ENCODE peak calls at places on chromosomes 13 and 19, in six cellular contexts. M is BE2C; G is uterus; W is CD8-positive, alpha-beta T cell; E is adrenal gland; B is neuronal stem cell. F is an unnamed sample. For H3K36me3, the result is how much of the 10 kb centered on the place peaks cover.

GRCh38 chr13:108895220-108895704 is 265.9 kb downstream of the MYO16 start:
- DNase-seq in M (no peak), G (no peak), W (no peak), E (no peak), B (peak), F (no peak)

GRCh38 chr19:35000338-35000646 is 169 bp downstream of the GRAMD1A start:
- DNase-seq in M (no peak), G (no peak), W (no peak), E (no peak), B (no peak), F (no peak)

GRCh38 chr13:95509521-95510315 is 42.8 kb upstream of the CLDN10 start:
- DNase-seq in M (no peak), G (no peak), W (no peak), E (no peak), B (no peak), F (no peak)

GRCh38 chr13:41231786-41232185 is 31.6 kb downstream of the MTRF1 start:
- DNase-seq in M (peak), G (no peak), W (no peak), E (no peak), B (no peak), F (peak)

GRCh38 chr13:41005709-41006108 is 13.4 kb downstream of the ELF1 start:
- DNase-seq in M (no peak), G (no peak), W (no peak), E (no peak), B (no peak), F (no peak)

GRCh38 chr13:110209950-110210603 is 96.9 kb downstream of the COL4A1 start:
- DNase-seq in M (no peak), G (no peak), W (no peak), E (no peak), B (no peak), F (no peak)

GRCh38 chr19:3328743-3329142 is 37.6 kb upstream of the NFIC start:
- DNase-seq in M (no peak), G (no peak), W (no peak), E (no peak), B (no peak), F (no peak)

GRCh38 chr19:17938092-17938845 is 5.5 kb downstream of the CCDC124 start:
- DNase-seq in M (peak), G (peak), W (peak), E (peak), B (no peak), F (peak)

GRCh38 chr19:6587093-6587820 is 3.7 kb downstream of the CD70 start:
- DNase-seq in M (no peak), G (no peak), W (no peak), E (no peak), B (no peak), F (no peak)

GRCh38 chr13:33164331-33164730 is 121.2 kb downstream of the STARD13 start:
- DNase-seq in M (no peak), G (no peak), W (no peak), E (no peak), B (no peak), F (no peak)

GRCh38 chr13:71320452-71320851 is 546.6 kb downstream of the DACH1 start:
- DNase-seq in M (peak), G (no peak), W (no peak), E (no peak), B (no peak), F (no peak)

GRCh38 chr13:103188688-103189326 is 122.6 kb upstream of the SLC10A2 start:
- DNase-seq in M (no peak), G (no peak), W (no peak), E (no peak), B (no peak), F (no peak)

GRCh38 chr13:32594339-32594738 is 8.1 kb downstream of the PDS5B start:
- DNase-seq in M (no peak), G (no peak), W (no peak), E (no peak), B (no peak), F (no peak)

DNA sequence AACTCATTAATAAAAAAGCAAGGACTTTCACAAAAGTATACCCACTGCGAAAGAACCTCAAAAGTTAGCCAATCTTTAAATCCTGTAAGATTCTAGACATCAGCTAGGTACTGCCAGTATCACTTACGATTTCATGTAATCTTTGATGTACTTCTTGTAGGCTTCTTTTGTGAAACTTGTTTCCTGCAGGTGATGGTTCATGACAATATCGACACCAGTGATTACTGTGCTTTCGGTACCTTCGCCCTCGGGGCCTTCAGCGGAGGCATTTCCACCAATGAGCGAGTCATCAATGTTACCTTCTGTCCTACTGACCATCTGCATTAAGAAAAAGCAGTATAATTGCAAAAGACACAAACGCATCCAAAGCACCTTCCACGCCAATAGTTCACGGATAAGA is 1.1 kb downstream of the TPT1 start:
- DNase-seq in M (no peak), G (no peak), W (no peak), E (no peak), B (no peak), F (no peak)
- H3K36me3 ChIP-seq in M (half or more), G (under half), W (under half), E (half or more), B (under half), F (under half)

GRCh38 chr13:30388401-30389283 is 33.7 kb upstream of the UBE2L5 start:
- DNase-seq in M (no peak), G (peak), W (no peak), E (no peak), B (no peak), F (no peak)
- H3K36me3 ChIP-seq in M (under half), G (under half), W (under half), E (under half), B (under half), F (under half)

GRCh38 chr19:38665219-38665931 is 17.9 kb downstream of the ACTN4 start:
- DNase-seq in M (no peak), G (no peak), W (no peak), E (no peak), B (no peak), F (no peak)

GRCh38 chr19:38665950-38666661 is 18.7 kb downstream of the ACTN4 start:
- DNase-seq in M (no peak), G (peak), W (no peak), E (peak), B (peak), F (no peak)

GRCh38 chr19:38664503-38665211 is 17.2 kb downstream of the ACTN4 start:
- DNase-seq in M (no peak), G (no peak), W (no peak), E (no peak), B (no peak), F (no peak)

GRCh38 chr19:38667552-38668205 is 20.2 kb downstream of the ACTN4 start:
- DNase-seq in M (no peak), G (no peak), W (no peak), E (no peak), B (no peak), F (peak)

GRCh38 chr19:38666662-38667448 is 19.4 kb downstream of the ACTN4 start:
- DNase-seq in M (no peak), G (no peak), W (no peak), E (peak), B (peak), F (peak)
- H3K36me3 ChIP-seq in M (under half), G (under half), W (under half), E (under half), B (under half), F (under half)

GRCh38 chr19:11171144-11171543 is 15.6 kb upstream of the SPC24 start:
- DNase-seq in M (no peak), G (no peak), W (no peak), E (peak), B (no peak), F (no peak)

GRCh38 chr19:11175920-11176319 is 20.3 kb upstream of the SPC24 start:
- DNase-seq in M (no peak), G (no peak), W (no peak), E (no peak), B (no peak), F (no peak)

GRCh38 chr19:11172576-11172975 is 17.0 kb upstream of the SPC24 start:
- DNase-seq in M (no peak), G (no peak), W (no peak), E (no peak), B (no peak), F (no peak)

GRCh38 chr19:11174336-11174735 is 18.8 kb upstream of the SPC24 start:
- DNase-seq in M (no peak), G (no peak), W (no peak), E (no peak), B (no peak), F (no peak)

GRCh38 chr19:11173516-11174155 is 18.1 kb upstream of the SPC24 start:
- DNase-seq in M (no peak), G (no peak), W (no peak), E (no peak), B (no peak), F (no peak)
- H3K36me3 ChIP-seq in M (under half), G (under half), W (under half), E (half or more), B (under half), F (under half)

GRCh38 chr19:650121-650520 is 10.4 kb downstream of the FGF22 start:
- DNase-seq in M (no peak), G (no peak), W (no peak), E (no peak), B (no peak), F (no peak)

GRCh38 chr19:653425-653824 is 9.6 kb downstream of the RNF126 start:
- DNase-seq in M (no peak), G (no peak), W (no peak), E (no peak), B (no peak), F (peak)

GRCh38 chr19:651114-651818 is 11.6 kb downstream of the FGF22 start:
- DNase-seq in M (no peak), G (no peak), W (no peak), E (no peak), B (no peak), F (no peak)

GRCh38 chr19:652467-653389 is 10.3 kb downstream of the RNF126 start:
- DNase-seq in M (no peak), G (no peak), W (no peak), E (no peak), B (no peak), F (no peak)

GRCh38 chr19:651991-652390 is 11.0 kb downstream of the RNF126 start:
- DNase-seq in M (no peak), G (no peak), W (no peak), E (no peak), B (no peak), F (no peak)
- H3K36me3 ChIP-seq in M (half or more), G (under half), W (under half), E (half or more), B (under half), F (under half)

GRCh38 chr19:16830679-16831078 is 1.5 kb downstream of the SIN3B start:
- DNase-seq in M (no peak), G (no peak), W (no peak), E (no peak), B (no peak), F (no peak)
- H3K36me3 ChIP-seq in M (under half), G (under half), W (under half), E (under half), B (under half), F (under half)

GRCh38 chr19:4437103-4437502 is 20.5 kb downstream of the UBXN6 start:
- DNase-seq in M (no peak), G (no peak), W (no peak), E (no peak), B (no peak), F (no peak)

GRCh38 chr19:4432918-4433506 is 24.6 kb downstream of the UBXN6 start:
- DNase-seq in M (no peak), G (no peak), W (no peak), E (no peak), B (no peak), F (no peak)

GRCh38 chr19:4431808-4432674 is 25.6 kb downstream of the UBXN6 start:
- DNase-seq in M (no peak), G (no peak), W (no peak), E (no peak), B (no peak), F (no peak)

GRCh38 chr19:4439243-4439642 is 18.4 kb downstream of the UBXN6 start:
- DNase-seq in M (no peak), G (no peak), W (no peak), E (no peak), B (no peak), F (no peak)

DNA sequence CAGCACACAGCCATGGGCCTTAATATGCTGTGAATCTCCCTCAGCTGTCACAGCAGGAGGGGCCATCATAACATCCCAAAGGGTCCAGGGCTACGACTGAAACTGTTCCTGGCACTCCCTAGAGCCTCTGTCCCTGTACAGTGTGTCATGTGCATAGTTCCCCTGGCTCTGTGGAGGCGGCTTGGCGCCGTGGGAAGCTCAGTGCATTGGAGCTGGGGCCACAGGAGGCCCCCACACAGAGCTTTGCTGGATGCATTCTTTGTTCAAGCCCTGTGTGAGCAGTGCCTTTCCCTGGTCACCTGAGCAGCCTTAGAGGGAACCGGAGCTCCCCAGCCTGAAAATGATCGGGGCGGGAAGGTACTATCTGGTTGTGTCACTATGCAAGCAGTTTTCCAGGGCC is 21.4 kb downstream of the UBXN6 start:
- DNase-seq in M (no peak), G (no peak), W (no peak), E (no peak), B (no peak), F (no peak)
- H3K36me3 ChIP-seq in M (half or more), G (under half), W (under half), E (under half), B (half or more), F (under half)

F was measured in pancreas.